ENCODE peak calls at places on chromosome 6, in five cellular contexts. F is iris pigment epithelial cell, P is ELR, V is stomach, W is tibial artery. S is an unnamed sample.

GRCh38 chr6:446418-447366 is 55.1 kb downstream of the IRF4 start:
- DNase-seq in F (no peak), P (no peak), V (no peak), W (no peak), S (no peak)

GRCh38 chr6:102085257-102085656 is 691.7 kb downstream of the GRIK2 start:
- DNase-seq in F (no peak), P (no peak), V (no peak), W (no peak), S (no peak)

GRCh38 chr6:1602356-1602713 is 7.4 kb upstream of the FOXC1 start:
- DNase-seq in F (no peak), P (no peak), V (no peak), W (no peak), S (no peak)

GRCh38 chr6:167400482-167401138 is 75.7 kb downstream of the TTLL2 start:
- DNase-seq in F (no peak), P (no peak), V (no peak), W (no peak), S (no peak)

GRCh38 chr6:47275640-47276039 is 34.1 kb downstream of the TNFRSF21 start:
- DNase-seq in F (no peak), P (no peak), V (no peak), W (no peak), S (no peak)

GRCh38 chr6:11298651-11299420 is 66.4 kb upstream of the NEDD9 start:
- DNase-seq in F (peak; percentile 30), P (no peak), V (peak; percentile 49), W (no peak), S (no peak)

GRCh38 chr6:44078219-44078794 is 48.9 kb downstream of the MRPL14 start:
- DNase-seq in F (no peak), P (no peak), V (no peak), W (no peak), S (no peak)

GRCh38 chr6:75813476-75814250 is 64.6 kb downstream of the MYO6 start:
- DNase-seq in F (no peak), P (no peak), V (no peak), W (no peak), S (no peak)

GRCh38 chr6:125262026-125263013 is 39.4 kb downstream of the HDDC2 start:
- DNase-seq in F (peak; percentile 82), P (no peak), V (no peak), W (no peak), S (no peak)

GRCh38 chr6:144921206-144921975 is 636.3 kb downstream of the UTRN start:
- DNase-seq in F (no peak), P (no peak), V (peak; percentile 26), W (no peak), S (no peak)

GRCh38 chr6:7899046-7899888 is 11.3 kb downstream of the TXNDC5 start:
- DNase-seq in F (no peak), P (no peak), V (no peak), W (no peak), S (no peak)

GRCh38 chr6:145272246-145272645 is 463.1 kb downstream of the EPM2A start:
- DNase-seq in F (no peak), P (no peak), V (no peak), W (no peak), S (no peak)

GRCh38 chr6:36370638-36371037 is 16.8 kb downstream of the ETV7 start:
- DNase-seq in F (no peak), P (no peak), V (no peak), W (no peak), S (no peak)

GRCh38 chr6:153215242-153215641 is 84.2 kb upstream of the RGS17 start:
- DNase-seq in F (no peak), P (peak; percentile 4), V (no peak), W (no peak), S (no peak)

GRCh38 chr6:156767603-156768467 is 9.3 kb upstream of the ARID1B start:
- DNase-seq in F (peak; percentile 13), P (peak; percentile 11), V (no peak), W (no peak), S (no peak)

GRCh38 chr6:8939615-8940014 is 504.3 kb upstream of the SLC35B3 start:
- DNase-seq in F (peak; percentile 9), P (peak; percentile 27), V (no peak), W (no peak), S (no peak)

GRCh38 chr6:47188588-47189021 is 121.1 kb downstream of the TNFRSF21 start:
- DNase-seq in F (peak; percentile 79), P (peak; percentile 91), V (peak; percentile 39), W (no peak), S (peak; percentile 74)

GRCh38 chr6:105317607-105318533 is 85.0 kb downstream of the PREP start:
- DNase-seq in F (no peak), P (peak; percentile 42), V (no peak), W (no peak), S (no peak)

GRCh38 chr6:14983599-14984296 is 262.1 kb upstream of the JARID2 start:
- DNase-seq in F (no peak), P (no peak), V (no peak), W (no peak), S (no peak)

GRCh38 chr6:5763871-5764270 is 242.9 kb downstream of the NRN1 start:
- DNase-seq in F (peak; percentile 32), P (no peak), V (no peak), W (no peak), S (no peak)

GRCh38 chr6:169964440-169965212 is 213.2 kb downstream of the ERMARD start:
- DNase-seq in F (no peak), P (no peak), V (peak; percentile 18), W (no peak), S (peak; percentile 39)

GRCh38 chr6:27866370-27867050 is 45.7 kb downstream of the OR2B2 start:
- DNase-seq in F (peak; percentile 62), P (peak; percentile 90), V (no peak), W (no peak), S (no peak)

GRCh38 chr6:159130846-159131245 is 38.4 kb upstream of the FNDC1 start:
- DNase-seq in F (no peak), P (no peak), V (no peak), W (no peak), S (no peak)

GRCh38 chr6:18342223-18342622 is 44.9 kb upstream of the RNF144B start:
- DNase-seq in F (no peak), P (no peak), V (no peak), W (no peak), S (no peak)

GRCh38 chr6:118804091-118804490 is 89.9 kb upstream of the ASF1A start:
- DNase-seq in F (no peak), P (peak; percentile 49), V (no peak), W (no peak), S (no peak)

GRCh38 chr6:133392015-133392414 is 150.9 kb downstream of the EYA4 start:
- DNase-seq in F (no peak), P (no peak), V (no peak), W (no peak), S (no peak)

GRCh38 chr6:75206338-75207210 is 721 bp upstream of the COL12A1 start:
- DNase-seq in F (peak; percentile 60), P (no peak), V (no peak), W (no peak), S (no peak)

GRCh38 chr6:2186516-2186915 is 58.9 kb downstream of the GMDS start:
- DNase-seq in F (no peak), P (no peak), V (no peak), W (no peak), S (no peak)

GRCh38 chr6:97215157-97215769 is 67.8 kb downstream of the MMS22L start:
- DNase-seq in F (peak; percentile 74), P (peak; percentile 69), V (no peak), W (no peak), S (no peak)

GRCh38 chr6:73200735-73201134 is 24.6 kb downstream of the KHDC1L start:
- DNase-seq in F (no peak), P (peak; percentile 55), V (no peak), W (no peak), S (no peak)

GRCh38 chr6:157380458-157380778 is 572 bp upstream of the ZDHHC14 start:
- DNase-seq in F (no peak), P (no peak), V (no peak), W (no peak), S (no peak)

GRCh38 chr6:96837138-96837971 is at the start of gene GPR63:
- DNase-seq in F (peak; percentile 59), P (peak; percentile 86), V (peak; percentile 68), W (peak; percentile 57), S (peak; percentile 64)

GRCh38 chr6:20661721-20662120 is 127.5 kb downstream of the CDKAL1 start:
- DNase-seq in F (peak; percentile 59), P (no peak), V (no peak), W (no peak), S (no peak)

GRCh38 chr6:69813508-69813907 is 16.7 kb upstream of the LMBRD1 start:
- DNase-seq in F (no peak), P (no peak), V (no peak), W (no peak), S (no peak)

GRCh38 chr6:118350881-118351430 is 197.1 kb upstream of the PLN start:
- DNase-seq in F (peak; percentile 45), P (no peak), V (no peak), W (no peak), S (no peak)

GRCh38 chr6:166465671-166466087 is 82.9 kb upstream of the MPC1 start:
- DNase-seq in F (peak; percentile 12), P (peak; percentile 1), V (no peak), W (no peak), S (no peak)

GRCh38 chr6:135830452-135830851 is 21.0 kb upstream of the PDE7B start:
- DNase-seq in F (peak; percentile 69), P (peak; percentile 39), V (no peak), W (no peak), S (no peak)